ENCODE peak calls at places on chromosomes 2 and 18, in five cellular contexts. D is GM23248, Q is colonic mucosa, U is cardiac muscle cell, N is aorta. B is an unnamed sample. For H3K9me3, the result is how much of the 10 kb centered on the place peaks cover.

GRCh38 chr2:138364554-138365162 is 136.9 kb upstream of the SPOPL start:
- DNase-seq in D (peak), Q (no peak), U (no peak), N (no peak), B (no peak)

GRCh38 chr2:169069341-169069740 is at the start of gene DHRS9:
- DNase-seq in D (peak), Q (peak), U (no peak), N (peak), B (no peak)

GRCh38 chr2:15241208-15241607 is 319.9 kb downstream of the NBAS start:
- DNase-seq in D (no peak), Q (no peak), U (no peak), N (no peak), B (no peak)

GRCh38 chr2:175233135-175233719 is 51.7 kb upstream of the ATP5MC3 start:
- DNase-seq in D (peak), Q (no peak), U (no peak), N (no peak), B (peak)

GRCh38 chr2:164722604-164723338 is 101.5 kb upstream of the GRB14 start:
- DNase-seq in D (peak), Q (no peak), U (no peak), N (no peak), B (no peak)

GRCh38 chr2:241122376-241123002 is 20.4 kb upstream of the MTERF4 start:
- DNase-seq in D (no peak), Q (no peak), U (no peak), N (no peak), B (no peak)

GRCh38 chr2:208373460-208374089 is 33.0 kb upstream of the PTH2R start:
- DNase-seq in D (peak), Q (no peak), U (peak), N (no peak), B (peak)

GRCh38 chr2:233445152-233445830 is 91.0 kb downstream of the DGKD start:
- DNase-seq in D (no peak), Q (no peak), U (no peak), N (peak), B (no peak)

GRCh38 chr2:241560181-241560882 is 1.8 kb downstream of the BOK start:
- DNase-seq in D (no peak), Q (no peak), U (no peak), N (no peak), B (no peak)

GRCh38 chr18:38663682-38664081 is 1098.1 kb upstream of the CELF4 start:
- DNase-seq in D (no peak), Q (no peak), U (no peak), N (no peak), B (no peak)

GRCh38 chr2:177551989-177552413 is 159.4 kb downstream of the AGPS start:
- DNase-seq in D (peak), Q (peak), U (peak), N (no peak), B (no peak)

GRCh38 chr2:10162586-10163497 is 40.3 kb downstream of the RRM2 start:
- DNase-seq in D (no peak), Q (no peak), U (no peak), N (no peak), B (no peak)

GRCh38 chr2:143261986-143262784 is 133.0 kb downstream of the ARHGAP15 start:
- DNase-seq in D (peak), Q (no peak), U (no peak), N (no peak), B (no peak)

GRCh38 chr2:186009341-186009740 is 270.7 kb downstream of the FSIP2 start:
- DNase-seq in D (no peak), Q (no peak), U (no peak), N (no peak), B (no peak)
- H3K9me3 ChIP-seq in D (under half), Q (under half), U (under half), N (under half), B (under half)

DNA sequence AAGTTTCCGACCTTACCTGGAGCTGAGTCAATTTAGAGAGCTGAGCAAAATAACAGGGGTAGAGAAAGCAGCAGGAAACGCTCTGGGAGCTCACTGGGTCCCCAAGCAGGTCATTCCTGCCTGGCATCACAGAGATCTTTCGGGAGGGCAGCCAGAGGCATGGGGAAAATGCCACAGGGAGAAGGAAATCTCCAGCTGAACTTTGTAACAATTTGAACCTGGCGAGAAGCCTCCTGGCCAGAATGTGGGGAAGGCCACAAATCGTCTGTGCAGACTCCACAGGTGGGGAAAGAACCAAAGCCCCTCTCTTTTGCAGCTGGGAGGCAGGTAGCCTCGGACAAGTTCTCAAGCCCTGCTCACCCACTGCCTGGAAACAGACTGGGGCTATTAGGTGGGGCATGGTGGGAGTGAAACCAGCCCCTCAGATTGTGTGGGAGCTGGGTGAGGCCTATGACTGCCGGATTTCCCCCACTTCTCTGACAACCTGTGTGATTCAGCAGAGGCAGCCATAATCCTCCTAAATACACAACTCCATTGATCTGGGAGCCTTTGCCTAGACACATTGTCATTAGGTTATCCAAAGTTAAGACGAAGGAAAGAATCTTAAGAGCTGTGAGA is 53.9 kb downstream of the INO80D start:
- DNase-seq in D (no peak), Q (no peak), U (no peak), N (no peak), B (no peak)
- H3K9me3 ChIP-seq in D (under half), Q (under half), U (under half), N (under half), B (under half)

GRCh38 chr2:196649202-196649601 is 9.7 kb downstream of the CCDC150 start:
- DNase-seq in D (no peak), Q (no peak), U (no peak), N (no peak), B (no peak)

GRCh38 chr2:196653843-196654242 is 14.3 kb downstream of the CCDC150 start:
- DNase-seq in D (no peak), Q (no peak), U (no peak), N (no peak), B (no peak)

GRCh38 chr2:196652869-196653268 is 13.4 kb downstream of the CCDC150 start:
- DNase-seq in D (no peak), Q (no peak), U (no peak), N (no peak), B (no peak)

GRCh38 chr2:196657332-196657731 is 17.8 kb downstream of the CCDC150 start:
- DNase-seq in D (no peak), Q (no peak), U (no peak), N (no peak), B (no peak)

DNA sequence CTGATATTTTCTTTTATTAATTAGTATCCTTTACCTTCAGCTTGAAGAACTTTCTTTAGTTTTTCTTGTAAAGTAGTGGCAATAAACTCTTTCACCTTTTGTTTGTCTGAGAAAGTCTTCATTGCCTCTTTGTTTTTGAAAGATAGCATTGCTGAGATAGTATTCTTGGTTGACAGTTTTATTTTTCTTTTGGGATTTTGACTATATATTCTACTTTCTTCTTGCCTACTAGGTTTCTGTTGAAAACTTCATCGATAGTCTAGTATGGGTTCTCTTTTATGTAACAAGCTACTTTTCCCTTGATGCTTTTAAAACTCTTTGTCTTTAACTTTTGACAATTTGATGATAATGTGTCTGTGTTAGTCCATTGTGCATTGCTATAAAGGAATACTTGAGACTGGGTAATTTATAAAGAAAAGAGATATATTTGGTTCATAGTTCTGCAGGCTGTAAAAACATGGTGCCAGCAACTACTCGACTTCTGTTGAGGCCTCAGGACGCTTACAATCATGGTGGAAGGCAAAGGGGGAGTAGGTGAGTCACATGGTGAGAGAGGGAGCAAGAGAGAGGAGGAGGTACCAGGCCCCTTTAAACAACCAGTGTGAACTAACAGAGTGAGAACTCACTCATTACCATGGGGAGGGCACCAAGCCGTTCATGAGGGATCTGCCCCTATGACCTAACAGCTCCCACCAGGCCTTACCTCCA is 12.0 kb downstream of the CCDC150 start:
- DNase-seq in D (no peak), Q (no peak), U (no peak), N (no peak), B (no peak)
- H3K9me3 ChIP-seq in D (under half), Q (under half), U (under half), N (under half), B (under half)

DNA sequence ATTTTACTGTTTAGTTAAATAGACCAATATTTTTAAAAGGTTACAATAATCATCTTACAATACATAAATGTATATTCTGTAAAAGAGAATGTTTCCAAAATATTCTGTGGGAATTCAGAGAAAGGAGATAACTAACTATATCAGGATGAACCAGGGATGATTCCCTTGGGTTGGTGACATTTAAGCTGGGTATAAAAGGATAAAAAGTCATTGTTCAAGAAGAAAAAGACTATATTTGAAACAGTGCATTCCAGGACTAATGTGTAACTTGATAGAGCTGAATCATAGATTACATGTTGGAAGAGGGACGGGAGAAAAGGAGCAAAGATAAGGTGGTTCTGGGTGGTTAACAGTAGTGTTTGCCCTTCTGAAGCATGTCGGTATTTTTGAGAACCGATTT is 10.1 kb downstream of the RASGRP3 start:
- DNase-seq in D (no peak), Q (no peak), U (no peak), N (no peak), B (no peak)
- H3K9me3 ChIP-seq in D (under half), Q (under half), U (under half), N (under half), B (under half)

GRCh38 chr2:6841537-6842287 is 24.0 kb downstream of the CMPK2 start:
- DNase-seq in D (no peak), Q (no peak), U (no peak), N (no peak), B (no peak)

GRCh38 chr2:6846540-6846939 is 19.2 kb downstream of the CMPK2 start:
- DNase-seq in D (no peak), Q (no peak), U (no peak), N (no peak), B (no peak)

GRCh38 chr2:6846967-6847695 is 18.6 kb downstream of the CMPK2 start:
- DNase-seq in D (no peak), Q (no peak), U (no peak), N (no peak), B (no peak)

GRCh38 chr2:6845312-6845711 is 20.4 kb downstream of the CMPK2 start:
- DNase-seq in D (peak), Q (no peak), U (peak), N (no peak), B (no peak)

GRCh38 chr2:6845903-6846302 is 19.8 kb downstream of the CMPK2 start:
- DNase-seq in D (no peak), Q (no peak), U (no peak), N (no peak), B (no peak)
- H3K9me3 ChIP-seq in D (under half), Q (under half), U (under half), N (under half), B (under half)

GRCh38 chr2:185526156-185526555 is 212.4 kb upstream of the FSIP2 start:
- DNase-seq in D (no peak), Q (no peak), U (no peak), N (no peak), B (no peak)

DNA sequence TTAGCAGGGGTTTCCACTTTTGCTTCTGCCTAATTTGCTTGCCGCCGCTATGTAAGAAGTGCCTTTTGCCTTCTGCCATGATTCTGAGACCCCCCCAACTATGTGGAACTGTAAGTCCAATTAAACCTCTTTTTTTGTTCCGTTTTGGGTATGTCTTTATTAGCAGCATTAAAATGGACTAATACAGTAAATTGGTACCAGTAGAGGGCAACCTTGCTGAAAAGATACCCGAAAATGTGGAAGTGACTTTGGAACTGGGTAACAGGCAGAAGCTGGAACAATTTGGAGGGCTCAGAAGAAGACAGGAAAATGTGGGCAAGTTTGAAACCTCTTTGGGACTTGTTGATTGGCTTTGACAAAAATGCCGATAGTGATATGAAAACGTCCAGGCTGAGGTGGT is 216.1 kb upstream of the FSIP2 start:
- DNase-seq in D (no peak), Q (no peak), U (no peak), N (no peak), B (no peak)
- H3K9me3 ChIP-seq in D (under half), Q (under half), U (under half), N (under half), B (under half)

GRCh38 chr18:51092097-51092496 is 62.1 kb downstream of the SMAD4 start:
- DNase-seq in D (no peak), Q (no peak), U (no peak), N (no peak), B (no peak)
- H3K9me3 ChIP-seq in D (under half), Q (under half), U (under half), N (under half), B (under half)

GRCh38 chr2:150989969-150990368 is 271.7 kb downstream of the RBM43 start:
- DNase-seq in D (no peak), Q (no peak), U (no peak), N (no peak), B (no peak)
- H3K9me3 ChIP-seq in D (under half), Q (under half), U (under half), N (under half), B (under half)

B was measured in AG04450.